ENCODE peak calls at places on chromosomes 4 and X, in nine cellular contexts. G, E, U, P, F, R, D, X and N are unnamed samples.

GRCh38 chrX:34631826-34632225 is 25.3 kb downstream of the TMEM47 start:
- DNase-seq in G (no peak), E (no peak), U (no peak), P (no peak), F (no peak), R (no peak), D (no peak), X (no peak), N (no peak)

GRCh38 chr4:149823770-149824221 is 8.2 kb upstream of the IQCM start:
- DNase-seq in G (peak; percentile 94), E (no peak), U (peak; percentile 76), P (no peak), F (peak; percentile 80), R (no peak), D (no peak), X (no peak), N (no peak)

GRCh38 chrX:22399793-22400192 is 127.1 kb downstream of the CBLL2 start:
- DNase-seq in G (no peak), E (no peak), U (peak; percentile 82), P (no peak), F (peak; percentile 36), R (no peak), D (no peak), X (no peak), N (no peak)

GRCh38 chrX:21741378-21741777 is 16.5 kb downstream of the SMPX start:
- DNase-seq in G (no peak), E (no peak), U (no peak), P (no peak), F (no peak), R (no peak), D (no peak), X (no peak), N (no peak)

GRCh38 chr4:122997463-122998101 is 75.2 kb upstream of the NUDT6 start:
- DNase-seq in G (no peak), E (no peak), U (peak; percentile 20), P (no peak), F (peak; percentile 16), R (no peak), D (no peak), X (no peak), N (no peak)

GRCh38 chr4:78059524-78059889 is 2.4 kb downstream of the FRAS1 start:
- DNase-seq in G (peak; percentile 84), E (no peak), U (peak; percentile 68), P (no peak), F (peak; percentile 90), R (no peak), D (no peak), X (peak; percentile 19), N (no peak)

GRCh38 chrX:133676344-133677122 is 261.2 kb upstream of the GPC4 start:
- DNase-seq in G (no peak), E (no peak), U (no peak), P (no peak), F (no peak), R (no peak), D (no peak), X (no peak), N (no peak)

GRCh38 chrX:71107762-71108360 is 1.3 kb upstream of the CXorf65 start:
- DNase-seq in G (no peak), E (no peak), U (no peak), P (no peak), F (peak; percentile 7), R (no peak), D (no peak), X (no peak), N (no peak)

GRCh38 chr4:131644619-131645018 is 1504.5 kb upstream of the PCDH10 start:
- DNase-seq in G (no peak), E (no peak), U (peak; percentile 45), P (no peak), F (peak; percentile 5), R (no peak), D (no peak), X (no peak), N (no peak)

GRCh38 chr4:24988776-24989175 is 42.0 kb downstream of the LGI2 start:
- DNase-seq in G (peak; percentile 89), E (no peak), U (peak; percentile 26), P (no peak), F (peak; percentile 69), R (no peak), D (no peak), X (no peak), N (no peak)

GRCh38 chrX:12315526-12315925 is 177.3 kb downstream of the FRMPD4 start:
- DNase-seq in G (no peak), E (no peak), U (no peak), P (no peak), F (no peak), R (no peak), D (no peak), X (no peak), N (no peak)

GRCh38 chr4:76688737-76689078 is 209.2 kb downstream of the SOWAHB start:
- DNase-seq in G (no peak), E (no peak), U (no peak), P (no peak), F (peak; percentile 51), R (no peak), D (no peak), X (no peak), N (no peak)

GRCh38 chr4:156710571-156711195 is 260.9 kb downstream of the PDGFC start:
- DNase-seq in G (no peak), E (no peak), U (no peak), P (no peak), F (peak; percentile 46), R (no peak), D (no peak), X (no peak), N (no peak)

GRCh38 chrX:66046612-66047235 is 6.8 kb upstream of the VSIG4 start:
- DNase-seq in G (no peak), E (no peak), U (no peak), P (no peak), F (no peak), R (no peak), D (no peak), X (no peak), N (no peak)

GRCh38 chr4:23932935-23933334 is 43.1 kb upstream of the PPARGC1A start:
- DNase-seq in G (no peak), E (no peak), U (no peak), P (no peak), F (peak; percentile 53), R (no peak), D (no peak), X (no peak), N (no peak)

GRCh38 chr4:105620640-105621323 is 68.4 kb downstream of the ARHGEF38 start:
- DNase-seq in G (peak; percentile 79), E (no peak), U (peak; percentile 86), P (peak; percentile 44), F (peak; percentile 21), R (no peak), D (no peak), X (peak; percentile 24), N (no peak)

GRCh38 chr4:154314248-154314647 is 177.4 kb downstream of the DCHS2 start:
- DNase-seq in G (no peak), E (no peak), U (no peak), P (no peak), F (peak; percentile 69), R (no peak), D (no peak), X (no peak), N (no peak)

GRCh38 chr4:173536808-173537429 is 6.9 kb upstream of the HAND2 start:
- DNase-seq in G (peak; percentile 63), E (no peak), U (no peak), P (no peak), F (no peak), R (no peak), D (no peak), X (no peak), N (no peak)

GRCh38 chrX:95505721-95506120 is 1178.9 kb upstream of the DIAPH2 start:
- DNase-seq in G (no peak), E (no peak), U (peak; percentile 0), P (no peak), F (peak; percentile 0), R (no peak), D (no peak), X (no peak), N (no peak)

DNA sequence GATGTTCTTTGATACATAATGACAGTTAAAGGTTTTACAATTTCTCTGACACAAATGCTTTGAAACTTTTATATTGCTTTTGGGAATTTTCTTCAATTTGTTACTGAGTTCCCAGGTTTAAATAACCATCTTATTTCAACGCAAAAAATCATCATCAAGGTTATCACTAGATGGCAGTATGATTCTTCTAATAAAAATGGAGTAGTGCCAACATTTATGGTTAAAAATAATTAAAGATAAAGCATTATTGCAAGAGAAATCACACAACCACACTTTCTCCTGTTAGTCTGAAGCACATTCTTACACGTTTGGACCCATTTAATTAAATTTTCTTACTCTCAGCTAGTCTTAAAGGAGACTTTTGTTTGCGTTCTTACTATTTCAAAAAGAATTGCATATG is 611.3 kb upstream of the CPXCR1 start:
- DNase-seq in G (peak; percentile 48), E (no peak), U (no peak), P (no peak), F (no peak), R (no peak), D (no peak), X (no peak), N (no peak)
- TF ChIP-seq CTCF in G (peak; percentile 15), E (peak; percentile 8), U (peak; percentile 20), P (no peak), F (no peak), R (no peak), D (no peak), X (peak; percentile 10), N (no peak)

DNA sequence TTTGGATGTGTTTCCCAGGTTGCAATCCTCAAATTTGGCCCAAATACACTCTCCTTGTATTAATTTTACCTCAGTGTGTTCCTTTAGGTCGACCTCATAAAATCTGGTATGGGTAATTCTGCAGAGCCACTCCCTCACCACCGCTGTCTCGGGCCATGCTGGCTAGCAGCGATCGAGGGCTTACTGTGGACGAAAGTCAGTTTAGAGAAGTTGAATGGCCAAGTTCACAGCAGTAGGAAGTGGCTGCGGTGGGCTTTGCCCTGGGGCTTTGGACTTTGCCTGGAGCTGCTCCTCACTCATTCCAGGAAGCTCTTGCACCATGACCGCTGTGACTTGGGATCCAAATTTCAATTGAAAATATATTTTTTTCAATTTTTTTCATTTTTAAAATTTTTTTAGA is 19.6 kb downstream of the TMEM187 start:
- DNase-seq in G (peak; percentile 29), E (no peak), U (no peak), P (no peak), F (no peak), R (no peak), D (no peak), X (no peak), N (no peak)
- TF ChIP-seq CTCF in G (no peak), E (no peak), U (no peak), P (no peak), F (no peak), R (no peak), D (no peak), X (no peak), N (no peak)

GRCh38 chr4:148412460-148412859 is 29.8 kb downstream of the NR3C2 start:
- DNase-seq in G (no peak), E (no peak), U (no peak), P (no peak), F (no peak), R (no peak), D (no peak), X (no peak), N (no peak)

GRCh38 chr4:148415500-148415899 is 26.7 kb downstream of the NR3C2 start:
- DNase-seq in G (no peak), E (no peak), U (no peak), P (no peak), F (peak; percentile 15), R (no peak), D (no peak), X (no peak), N (no peak)
- TF ChIP-seq CTCF in G (no peak), E (no peak), U (peak; percentile 23), P (no peak), F (no peak), R (no peak), D (no peak), X (no peak), N (no peak)

GRCh38 chr4:13248621-13249298 is 235.4 kb downstream of the RAB28 start:
- DNase-seq in G (no peak), E (no peak), U (no peak), P (no peak), F (no peak), R (no peak), D (no peak), X (no peak), N (no peak)
- TF ChIP-seq CTCF in G (peak; percentile 38), E (no peak), U (peak; percentile 13), P (no peak), F (peak; percentile 34), R (no peak), D (no peak), X (no peak), N (no peak)